ENCODE peak calls at places on chromosomes 7 and 10, in six cellular contexts. One of them, this sample, is unnamed. For H3K36me3, the result is how much of the 10 kb centered on the place peaks cover.

GRCh38 chr7:126727930-126728331 is 524.8 kb downstream of the GRM8 start:
- DNase-seq in trophoblast cell: no peak
- DNase-seq in IMR-90: no peak
- DNase-seq in mesenchymal stem cell: peak
- DNase-seq in mesendoderm: peak
- DNase-seq in H1: no peak
- DNase-seq in this sample: no peak

GRCh38 chr7:91228927-91229326 is 35.3 kb upstream of the FZD1 start:
- DNase-seq in trophoblast cell: no peak
- DNase-seq in IMR-90: peak
- DNase-seq in mesenchymal stem cell: peak
- DNase-seq in mesendoderm: no peak
- DNase-seq in H1: no peak
- DNase-seq in this sample: no peak

GRCh38 chr10:31867646-31868045 is 61.0 kb downstream of the ARHGAP12 start:
- DNase-seq in trophoblast cell: peak
- DNase-seq in IMR-90: peak
- DNase-seq in mesenchymal stem cell: peak
- DNase-seq in mesendoderm: no peak
- DNase-seq in H1: no peak
- DNase-seq in this sample: no peak

GRCh38 chr10:129963831-129964501 is at the start of gene EBF3:
- DNase-seq in trophoblast cell: peak
- DNase-seq in IMR-90: peak
- DNase-seq in mesenchymal stem cell: peak
- DNase-seq in mesendoderm: peak
- DNase-seq in H1: peak
- DNase-seq in this sample: peak

GRCh38 chr7:81447351-81447952 is 322.4 kb downstream of the HGF start:
- DNase-seq in trophoblast cell: peak
- DNase-seq in IMR-90: peak
- DNase-seq in mesenchymal stem cell: peak
- DNase-seq in mesendoderm: peak
- DNase-seq in H1: no peak
- DNase-seq in this sample: no peak

GRCh38 chr10:29689001-29689400 is 54.2 kb upstream of the SVIL start:
- DNase-seq in trophoblast cell: no peak
- DNase-seq in IMR-90: peak
- DNase-seq in mesenchymal stem cell: peak
- DNase-seq in mesendoderm: no peak
- DNase-seq in H1: no peak
- DNase-seq in this sample: no peak

GRCh38 chr10:119688033-119688508 is 36.9 kb downstream of the BAG3 start:
- DNase-seq in trophoblast cell: peak
- DNase-seq in IMR-90: no peak
- DNase-seq in mesenchymal stem cell: no peak
- DNase-seq in mesendoderm: peak
- DNase-seq in H1: no peak
- DNase-seq in this sample: no peak

GRCh38 chr7:28939844-28940243 is 18.3 kb downstream of the TRIL start:
- DNase-seq in trophoblast cell: no peak
- DNase-seq in IMR-90: no peak
- DNase-seq in mesenchymal stem cell: no peak
- DNase-seq in mesendoderm: no peak
- DNase-seq in H1: no peak
- DNase-seq in this sample: no peak

GRCh38 chr10:15579605-15580004 is 140.1 kb downstream of the ITGA8 start:
- DNase-seq in trophoblast cell: no peak
- DNase-seq in IMR-90: peak
- DNase-seq in mesenchymal stem cell: peak
- DNase-seq in mesendoderm: no peak
- DNase-seq in H1: no peak
- DNase-seq in this sample: no peak

GRCh38 chr7:16587785-16588184 is 57.8 kb downstream of the ANKMY2 start:
- DNase-seq in trophoblast cell: no peak
- DNase-seq in IMR-90: no peak
- DNase-seq in mesenchymal stem cell: no peak
- DNase-seq in mesendoderm: peak
- DNase-seq in H1: no peak
- DNase-seq in this sample: no peak

GRCh38 chr10:31317652-31318381 is 1.2 kb upstream of the ZEB1 start:
- DNase-seq in trophoblast cell: peak
- DNase-seq in IMR-90: no peak
- DNase-seq in mesenchymal stem cell: no peak
- DNase-seq in mesendoderm: no peak
- DNase-seq in H1: no peak
- DNase-seq in this sample: no peak

GRCh38 chr7:55271069-55271468 is 94.1 kb upstream of the LANCL2 start:
- DNase-seq in trophoblast cell: peak
- DNase-seq in IMR-90: peak
- DNase-seq in mesenchymal stem cell: peak
- DNase-seq in mesendoderm: peak
- DNase-seq in H1: no peak
- DNase-seq in this sample: no peak

GRCh38 chr10:113930482-113931057 is 76.1 kb downstream of the NHLRC2 start:
- DNase-seq in trophoblast cell: no peak
- DNase-seq in IMR-90: no peak
- DNase-seq in mesenchymal stem cell: no peak
- DNase-seq in mesendoderm: no peak
- DNase-seq in H1: no peak
- DNase-seq in this sample: no peak

GRCh38 chr10:63052083-63052482 is 81.0 kb upstream of the NRBF2 start:
- DNase-seq in trophoblast cell: no peak
- DNase-seq in IMR-90: no peak
- DNase-seq in mesenchymal stem cell: no peak
- DNase-seq in mesendoderm: no peak
- DNase-seq in H1: no peak
- DNase-seq in this sample: no peak

GRCh38 chr7:18133921-18134320 is 106.3 kb upstream of the PRPS1L1 start:
- DNase-seq in trophoblast cell: no peak
- DNase-seq in IMR-90: no peak
- DNase-seq in mesenchymal stem cell: no peak
- DNase-seq in mesendoderm: no peak
- DNase-seq in H1: no peak
- DNase-seq in this sample: no peak

GRCh38 chr7:141709318-141709717 is 1.2 kb downstream of the WEE2 start:
- DNase-seq in trophoblast cell: no peak
- DNase-seq in IMR-90: no peak
- DNase-seq in mesenchymal stem cell: no peak
- DNase-seq in mesendoderm: no peak
- DNase-seq in H1: no peak
- DNase-seq in this sample: no peak

GRCh38 chr7:155323001-155323638 is 25.4 kb downstream of the INSIG1 start:
- DNase-seq in trophoblast cell: peak
- DNase-seq in IMR-90: no peak
- DNase-seq in mesenchymal stem cell: no peak
- DNase-seq in mesendoderm: no peak
- DNase-seq in H1: no peak
- DNase-seq in this sample: no peak

GRCh38 chr7:147774461-147774860 is 816.1 kb upstream of the C7orf33 start:
- DNase-seq in trophoblast cell: no peak
- DNase-seq in IMR-90: no peak
- DNase-seq in mesenchymal stem cell: no peak
- DNase-seq in mesendoderm: no peak
- DNase-seq in H1: no peak
- DNase-seq in this sample: no peak

GRCh38 chr10:29273478-29273877 is 15.4 kb upstream of the LYZL1 start:
- DNase-seq in trophoblast cell: peak
- DNase-seq in IMR-90: no peak
- DNase-seq in mesenchymal stem cell: peak
- DNase-seq in mesendoderm: peak
- DNase-seq in H1: no peak
- DNase-seq in this sample: no peak

GRCh38 chr10:114715171-114715670 is 57.1 kb upstream of the ABLIM1 start:
- DNase-seq in trophoblast cell: peak
- DNase-seq in IMR-90: peak
- DNase-seq in mesenchymal stem cell: peak
- DNase-seq in mesendoderm: no peak
- DNase-seq in H1: no peak
- DNase-seq in this sample: no peak

GRCh38 chr7:124120911-124121310 is 88.0 kb upstream of the TMEM229A start:
- DNase-seq in trophoblast cell: no peak
- DNase-seq in IMR-90: no peak
- DNase-seq in mesenchymal stem cell: no peak
- DNase-seq in mesendoderm: no peak
- DNase-seq in H1: no peak
- DNase-seq in this sample: no peak

GRCh38 chr10:70992436-70992835 is 104.1 kb upstream of the PCBD1 start:
- DNase-seq in trophoblast cell: no peak
- DNase-seq in IMR-90: no peak
- DNase-seq in mesenchymal stem cell: no peak
- DNase-seq in mesendoderm: no peak
- DNase-seq in H1: no peak
- DNase-seq in this sample: no peak

GRCh38 chr10:13563481-13564445 is 23.0 kb upstream of the PRPF18 start:
- DNase-seq in trophoblast cell: no peak
- DNase-seq in IMR-90: peak
- DNase-seq in mesenchymal stem cell: no peak
- DNase-seq in mesendoderm: no peak
- DNase-seq in H1: no peak
- DNase-seq in this sample: no peak

GRCh38 chr7:106450716-106451115 is 165.9 kb upstream of the NAMPT start:
- DNase-seq in trophoblast cell: no peak
- DNase-seq in IMR-90: no peak
- DNase-seq in mesenchymal stem cell: no peak
- DNase-seq in mesendoderm: no peak
- DNase-seq in H1: no peak
- DNase-seq in this sample: no peak

GRCh38 chr10:11178606-11179221 is 161.0 kb downstream of the CELF2 start:
- DNase-seq in trophoblast cell: peak
- DNase-seq in IMR-90: peak
- DNase-seq in mesenchymal stem cell: peak
- DNase-seq in mesendoderm: peak
- DNase-seq in H1: no peak
- DNase-seq in this sample: no peak

GRCh38 chr7:143408247-143408685 is 390 bp downstream of the EPHA1 start:
- DNase-seq in trophoblast cell: no peak
- DNase-seq in IMR-90: no peak
- DNase-seq in mesenchymal stem cell: no peak
- DNase-seq in mesendoderm: no peak
- DNase-seq in H1: no peak
- DNase-seq in this sample: no peak
- H2BK5ac ChIP-seq in trophoblast cell: peak
- H2BK5ac ChIP-seq in IMR-90: no peak
- H2BK5ac ChIP-seq in mesenchymal stem cell: no peak
- H2BK5ac ChIP-seq in mesendoderm: peak
- H2BK5ac ChIP-seq in H1: peak
- H2BK5ac ChIP-seq in this sample: no peak

DNA sequence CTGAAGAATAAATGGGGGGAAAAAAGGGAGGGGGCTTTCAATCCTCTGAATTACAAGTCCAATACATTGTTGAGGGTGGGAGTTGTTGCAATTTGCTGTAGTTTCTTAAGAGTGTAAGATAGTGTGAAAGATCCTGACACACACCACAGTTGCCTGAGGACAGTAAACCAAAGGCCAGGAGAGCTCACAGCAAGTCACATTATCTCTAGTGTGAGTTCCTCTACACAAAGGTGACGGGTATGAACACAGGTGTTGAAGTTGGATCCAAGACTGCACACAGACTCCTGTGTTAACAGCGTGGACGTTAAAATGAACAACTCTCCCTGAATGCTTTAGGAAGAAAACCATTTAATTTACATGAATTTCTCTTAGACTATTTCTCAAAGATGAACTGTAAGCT is 12.0 kb downstream of the LARP4B start:
- DNase-seq in trophoblast cell: no peak
- DNase-seq in IMR-90: no peak
- DNase-seq in mesenchymal stem cell: no peak
- DNase-seq in mesendoderm: peak
- DNase-seq in H1: no peak
- DNase-seq in this sample: no peak
- H3K36me3 ChIP-seq in trophoblast cell: under half
- H3K36me3 ChIP-seq in IMR-90: under half
- H3K36me3 ChIP-seq in mesenchymal stem cell: under half
- H3K36me3 ChIP-seq in mesendoderm: under half
- H3K36me3 ChIP-seq in H1: under half
- H3K36me3 ChIP-seq in this sample: under half

GRCh38 chr10:110566472-110567200 is 859 bp upstream of the SMC3 start:
- DNase-seq in trophoblast cell: peak
- DNase-seq in IMR-90: no peak
- DNase-seq in mesenchymal stem cell: no peak
- DNase-seq in mesendoderm: peak
- DNase-seq in H1: no peak
- DNase-seq in this sample: peak

GRCh38 chr10:110568055-110568735 is 700 bp downstream of the SMC3 start:
- DNase-seq in trophoblast cell: peak
- DNase-seq in IMR-90: no peak
- DNase-seq in mesenchymal stem cell: peak
- DNase-seq in mesendoderm: peak
- DNase-seq in H1: no peak
- DNase-seq in this sample: no peak

GRCh38 chr10:110569120-110569519 is 1.6 kb downstream of the SMC3 start:
- DNase-seq in trophoblast cell: no peak
- DNase-seq in IMR-90: no peak
- DNase-seq in mesenchymal stem cell: no peak
- DNase-seq in mesendoderm: no peak
- DNase-seq in H1: no peak
- DNase-seq in this sample: no peak

GRCh38 chr10:110569736-110570135 is 2.2 kb downstream of the SMC3 start:
- DNase-seq in trophoblast cell: no peak
- DNase-seq in IMR-90: no peak
- DNase-seq in mesenchymal stem cell: no peak
- DNase-seq in mesendoderm: no peak
- DNase-seq in H1: no peak
- DNase-seq in this sample: no peak

DNA sequence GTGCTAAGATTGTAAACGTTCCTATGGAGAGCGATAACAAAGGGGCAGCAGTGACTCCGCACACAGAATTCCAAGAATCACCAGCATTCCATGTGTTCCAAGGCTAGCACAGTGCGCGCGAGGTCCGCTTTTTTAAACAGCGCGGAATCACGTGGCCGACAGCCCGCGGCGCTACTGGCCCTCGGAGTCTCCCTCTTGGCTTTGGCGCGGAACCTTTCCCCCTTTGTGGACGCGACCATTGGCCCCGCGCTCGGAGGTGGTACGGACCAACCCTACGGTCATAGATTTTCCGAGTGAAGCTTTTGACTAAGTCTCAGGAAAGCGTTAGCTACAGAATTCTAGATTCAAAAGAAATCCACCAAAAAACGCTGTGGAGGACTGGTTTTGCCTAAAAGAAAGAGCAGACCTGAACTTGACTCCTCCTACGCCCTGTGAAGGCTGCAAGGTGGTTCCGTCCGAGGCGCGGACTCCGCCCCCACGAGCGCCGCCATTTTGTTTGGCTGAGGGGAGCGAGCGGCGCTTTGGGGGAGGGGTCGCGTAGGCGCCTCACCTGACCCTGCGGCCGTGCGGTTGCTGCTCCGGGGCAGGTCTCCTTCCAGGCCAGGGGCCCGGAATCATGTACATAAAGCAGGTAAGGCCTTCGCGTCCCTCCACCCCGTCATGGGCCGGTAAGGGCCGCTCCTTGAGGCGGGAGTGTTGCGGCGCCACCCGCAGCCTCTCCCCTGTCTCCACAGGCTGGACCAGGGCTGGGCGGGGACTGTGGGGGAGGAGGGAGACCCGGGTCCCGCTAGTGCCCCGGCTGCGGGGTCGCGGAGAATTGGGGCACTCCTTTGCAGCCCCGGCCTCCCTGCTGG is at the start of gene SMC3:
- DNase-seq in trophoblast cell: peak
- DNase-seq in IMR-90: peak
- DNase-seq in mesenchymal stem cell: peak
- DNase-seq in mesendoderm: peak
- DNase-seq in H1: peak
- DNase-seq in this sample: peak
- H2BK5ac ChIP-seq in trophoblast cell: peak
- H2BK5ac ChIP-seq in IMR-90: peak
- H2BK5ac ChIP-seq in mesenchymal stem cell: peak
- H2BK5ac ChIP-seq in mesendoderm: peak
- H2BK5ac ChIP-seq in H1: peak
- H2BK5ac ChIP-seq in this sample: peak

GRCh38 chr10:92641492-92641891 is 48.3 kb upstream of the HHEX start:
- DNase-seq in trophoblast cell: no peak
- DNase-seq in IMR-90: no peak
- DNase-seq in mesenchymal stem cell: no peak
- DNase-seq in mesendoderm: no peak
- DNase-seq in H1: no peak
- DNase-seq in this sample: no peak
- H3K36me3 ChIP-seq in trophoblast cell: under half
- H3K36me3 ChIP-seq in IMR-90: under half
- H3K36me3 ChIP-seq in mesenchymal stem cell: under half
- H3K36me3 ChIP-seq in mesendoderm: under half
- H3K36me3 ChIP-seq in H1: under half
- H3K36me3 ChIP-seq in this sample: under half

This sample was measured in neuronal stem cell.